ENCODE peak calls at places on chromosome 10, in six cellular contexts. Y is PC-9, F is neural progenitor cell, J is fibroblast of lung, E is endothelial cell of umbilical vein, B is hepatocyte. Q is an unnamed sample.

GRCh38 chr10:118504044-118504944 is 91.2 kb downstream of the PRLHR start:
- DNase-seq in E (no peak), F (peak; percentile 62), B (peak; percentile 50), J (peak; percentile 77), Y (peak; percentile 48), Q (no peak)

GRCh38 chr10:124092270-124093075 is 925 bp downstream of the CHST15 start:
- DNase-seq in J (peak; percentile 50), F (peak; percentile 87), Y (peak; percentile 56), E (peak; percentile 52), B (peak; percentile 68), Q (peak; percentile 93)

GRCh38 chr10:35913628-35914027 is 271.5 kb upstream of the FZD8 start:
- DNase-seq in B (no peak), F (no peak), J (peak; percentile 78), E (peak; percentile 53), Y (no peak), Q (no peak)

GRCh38 chr10:119893845-119894427 is 1.4 kb downstream of the SEC23IP start:
- DNase-seq in F (no peak), Y (no peak), J (no peak), E (no peak), B (no peak), Q (no peak)

GRCh38 chr10:114353383-114353782 is 50.9 kb downstream of the AFAP1L2 start:
- DNase-seq in J (no peak), F (no peak), E (no peak), B (no peak), Y (no peak), Q (no peak)

GRCh38 chr10:70323143-70323696 is 39.4 kb upstream of the NPFFR1 start:
- DNase-seq in Y (no peak), E (no peak), B (no peak), J (no peak), F (no peak), Q (no peak)

GRCh38 chr10:70433581-70434280 is 7.8 kb downstream of the NODAL start:
- DNase-seq in J (peak; percentile 24), E (no peak), F (no peak), Y (no peak), B (no peak), Q (no peak)

GRCh38 chr10:46019170-46019528 is 11.3 kb downstream of the NCOA4 start:
- DNase-seq in E (peak; percentile 13), Y (no peak), B (no peak), J (no peak), F (no peak), Q (no peak)

GRCh38 chr10:48833674-48834073 is 106.0 kb downstream of the LRRC18 start:
- DNase-seq in J (no peak), F (no peak), E (no peak), B (no peak), Y (no peak), Q (no peak)
- TF ChIP-seq CTCF in J (no peak), F (no peak), E (no peak), B (no peak), Y (no peak), Q (no peak)

GRCh38 chr10:78685466-78686163 is 383.2 kb upstream of the ZMIZ1 start:
- DNase-seq in E (no peak), B (no peak), F (no peak), Y (no peak), J (peak; percentile 56), Q (no peak)
- H2AFZ ChIP-seq in E (no peak overlapping the region), B (no peak overlapping the region), F (no peak overlapping the region), Y (no peak overlapping the region), J (no peak overlapping the region), Q (no peak overlapping the region)

GRCh38 chr10:117143424-117143823 is 5.4 kb upstream of the VAX1 start:
- DNase-seq in Y (no peak), F (no peak), J (no peak), E (no peak), B (no peak), Q (no peak)
- TF ChIP-seq EZH2 in Y (no peak), F (no peak), J (no peak), E (no peak), B (no peak), Q (no peak)

GRCh38 chr10:16156681-16157080 is 280.1 kb upstream of the PTER start:
- DNase-seq in E (no peak), B (no peak), J (no peak), Y (no peak), F (no peak), Q (no peak)

DNA sequence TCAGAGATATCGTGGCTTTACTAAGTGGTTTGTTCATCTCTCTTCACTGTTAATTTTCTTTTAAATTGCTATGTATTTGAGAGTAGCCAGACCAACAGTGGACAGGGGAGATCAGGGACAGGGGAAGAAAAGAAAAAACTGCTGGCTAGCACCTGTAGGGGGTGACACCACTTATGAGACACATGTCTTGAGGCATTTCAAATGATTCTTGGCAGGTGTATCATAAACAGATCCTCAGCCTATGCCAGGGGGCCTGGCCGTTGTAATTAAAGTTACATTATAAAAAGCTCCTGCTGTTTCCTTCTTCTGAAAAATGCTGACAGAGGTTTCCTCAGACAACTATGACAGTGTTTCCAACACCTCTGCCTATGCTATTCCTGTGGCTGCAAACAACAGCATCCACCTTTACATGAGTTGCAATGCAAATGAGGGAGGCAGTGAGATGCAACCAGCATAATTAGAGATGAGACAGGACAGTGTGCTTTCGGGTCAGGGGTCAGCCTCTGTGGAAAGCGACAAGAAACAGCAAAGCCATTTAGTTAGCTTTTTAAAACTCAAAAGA is 281.0 kb upstream of the PTER start:
- DNase-seq in B (peak; percentile 8), F (peak; percentile 11), Y (no peak), J (no peak), E (no peak), Q (no peak)
- TF ChIP-seq CTCF in B (peak; percentile 5), F (peak; percentile 36), Y (no peak), J (no peak), E (no peak), Q (no peak)

GRCh38 chr10:3090388-3090787 is 23.0 kb downstream of the PFKP start:
- DNase-seq in B (no peak), Y (no peak), E (no peak), F (no peak), J (peak; percentile 23), Q (no peak)

GRCh38 chr10:3090914-3091313 is 23.6 kb downstream of the PFKP start:
- DNase-seq in E (peak; percentile 86), Y (peak; percentile 79), J (peak; percentile 79), B (peak; percentile 66), F (peak; percentile 48), Q (no peak)

GRCh38 chr10:3082290-3082689 is 14.9 kb downstream of the PFKP start:
- DNase-seq in E (no peak), F (no peak), B (no peak), J (no peak), Y (no peak), Q (no peak)

GRCh38 chr10:3081383-3081981 is 14.1 kb downstream of the PFKP start:
- DNase-seq in F (no peak), E (no peak), Y (no peak), J (no peak), B (no peak), Q (no peak)

DNA sequence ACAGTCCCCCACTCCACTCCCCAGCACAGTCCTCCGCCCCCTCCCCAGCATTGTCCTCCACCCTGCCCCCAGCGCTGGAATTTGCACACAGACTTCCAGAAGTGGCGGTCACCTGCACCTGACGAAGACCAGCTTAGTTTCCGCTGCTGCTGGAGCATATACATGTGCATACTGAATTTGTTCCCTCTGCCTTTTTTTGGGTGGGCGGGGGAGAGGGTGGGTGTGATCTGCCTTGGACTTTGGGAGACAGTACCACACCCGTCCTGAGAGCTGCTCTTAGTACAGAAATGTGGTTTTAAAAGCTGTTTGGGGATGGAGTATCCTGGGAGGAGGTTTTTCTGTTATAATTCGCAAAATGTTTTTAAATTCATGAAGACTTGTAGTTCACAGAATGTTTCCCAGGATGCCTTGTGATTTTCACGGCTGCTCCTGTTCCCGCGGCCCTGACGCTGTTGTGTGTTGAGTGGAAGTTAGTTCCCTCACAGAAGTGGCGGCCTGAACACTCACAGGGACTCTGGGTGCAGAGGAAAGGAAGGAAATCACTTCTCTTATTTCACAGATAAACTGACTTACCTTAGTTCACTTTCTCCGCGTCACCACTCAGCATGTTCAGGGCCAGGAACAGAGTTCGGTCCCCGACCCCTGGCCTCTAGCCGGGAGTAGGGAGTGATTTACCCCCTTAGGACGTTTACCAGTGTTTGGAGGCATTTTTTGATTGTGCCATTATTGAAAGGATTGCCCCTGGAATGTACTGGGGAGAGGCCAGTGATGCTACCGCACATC is 18.6 kb downstream of the PFKP start:
- DNase-seq in F (no peak), B (no peak), Y (no peak), J (no peak), E (peak; percentile 44), Q (no peak)
- H2AFZ ChIP-seq in F (no peak overlapping the region), B (no peak overlapping the region), Y (no peak overlapping the region), J (no peak overlapping the region), E (no peak overlapping the region), Q (no peak overlapping the region)

GRCh38 chr10:101224060-101224909 is 5.0 kb downstream of the LBX1 start:
- DNase-seq in Y (no peak), E (no peak), F (peak; percentile 42), B (no peak), J (no peak), Q (no peak)
- TF ChIP-seq EZH2 in Y (no peak), E (no peak), F (no peak), B (peak; percentile 56), J (no peak), Q (no peak)

GRCh38 chr10:91745086-91745831 is 53.0 kb upstream of the TNKS2 start:
- DNase-seq in Y (peak; percentile 23), J (peak; percentile 21), B (peak; percentile 62), F (peak; percentile 70), E (no peak), Q (peak; percentile 25)
- TF ChIP-seq CTCF in Y (no peak), J (no peak), B (peak; percentile 52), F (peak; percentile 53), E (no peak), Q (peak; percentile 37)

DNA sequence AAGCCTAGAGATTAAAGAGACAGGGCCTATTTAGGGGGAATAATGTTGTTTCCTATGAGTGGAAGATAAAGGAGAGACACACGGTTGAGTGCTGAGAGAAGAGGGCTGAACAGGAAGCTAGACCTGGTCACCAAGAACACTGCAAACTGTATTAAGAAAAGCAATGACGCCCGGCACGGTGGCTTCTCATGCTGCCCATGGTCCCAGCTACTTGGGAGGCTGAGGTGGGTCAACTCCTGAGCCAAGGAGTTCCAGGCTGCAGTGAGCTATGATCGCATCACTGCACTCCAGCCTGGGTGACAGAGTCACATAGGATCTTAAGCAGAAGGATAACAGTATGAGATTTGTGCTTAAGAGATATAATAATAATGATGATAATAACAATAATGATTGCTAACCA is 19.7 kb upstream of the OTUD1 start:
- DNase-seq in Y (no peak), B (no peak), J (no peak), F (no peak), E (no peak), Q (no peak)
- H2AFZ ChIP-seq in Y (no peak overlapping the region), B (no peak overlapping the region), J (no peak overlapping the region), F (no peak overlapping the region), E (no peak overlapping the region), Q (no peak overlapping the region)

GRCh38 chr10:14062528-14063260 is 268.0 kb downstream of the FRMD4A start:
- DNase-seq in B (no peak), J (peak; percentile 91), E (no peak), F (no peak), Y (no peak), Q (no peak)
- TF ChIP-seq EZH2 in B (no peak), J (no peak), E (no peak), F (no peak), Y (no peak), Q (no peak)